ENCODE peak calls at places on chromosomes 13 and 19, in five cellular contexts. B is HT1080, L is H9, Y is GM20000, F is lung. X is an unnamed sample.

GRCh38 chr19:42229855-42230331 is 9.8 kb downstream of the ZNF526 start:
- DNase-seq in B (no peak), L (no peak), Y (no peak), F (no peak), X (no peak)

GRCh38 chr13:103698000-103698399 is 631.8 kb upstream of the SLC10A2 start:
- DNase-seq in B (no peak), L (no peak), Y (no peak), F (no peak), X (no peak)

GRCh38 chr13:31521466-31521865 is 217.9 kb upstream of the RXFP2 start:
- DNase-seq in B (no peak), L (no peak), Y (no peak), F (no peak), X (no peak)

GRCh38 chr19:6156033-6156432 is 20.6 kb downstream of the ACSBG2 start:
- DNase-seq in B (no peak), L (no peak), Y (no peak), F (no peak), X (no peak)

GRCh38 chr19:17296976-17297375 is 6.2 kb downstream of the ABHD8 start:
- DNase-seq in B (no peak), L (no peak), Y (no peak), F (no peak), X (no peak)

GRCh38 chr19:44856438-44857083 is 10.5 kb downstream of the NECTIN2 start:
- DNase-seq in B (no peak), L (no peak), Y (no peak), F (no peak), X (no peak)

GRCh38 chr13:81988542-81988941 is 1647.6 kb upstream of the SPRY2 start:
- DNase-seq in B (no peak), L (no peak), Y (no peak), F (no peak), X (no peak)

GRCh38 chr19:2166741-2167738 is 3.3 kb downstream of the DOT1L start:
- DNase-seq in B (peak), L (peak), Y (no peak), F (peak), X (peak)

GRCh38 chr13:110540871-110541525 is 20.5 kb downstream of the RAB20 start:
- DNase-seq in B (no peak), L (no peak), Y (no peak), F (no peak), X (no peak)

GRCh38 chr13:84400711-84401110 is 518.4 kb upstream of the SLITRK1 start:
- DNase-seq in B (peak), L (no peak), Y (no peak), F (no peak), X (no peak)

GRCh38 chr13:39052944-39053343 is 14.7 kb downstream of the NHLRC3 start:
- DNase-seq in B (no peak), L (no peak), Y (no peak), F (no peak), X (no peak)

GRCh38 chr13:71210861-71211260 is 656.1 kb downstream of the DACH1 start:
- DNase-seq in B (no peak), L (no peak), Y (no peak), F (no peak), X (no peak)

GRCh38 chr19:47447470-47448359 is 24.0 kb downstream of the SLC8A2 start:
- DNase-seq in B (no peak), L (peak), Y (no peak), F (peak), X (peak)

GRCh38 chr13:41054212-41054877 is 7.0 kb upstream of the WBP4 start:
- DNase-seq in B (peak), L (no peak), Y (peak), F (no peak), X (peak)

GRCh38 chr19:12350185-12350889 is 15.1 kb downstream of the ZNF442 start:
- DNase-seq in B (no peak), L (no peak), Y (no peak), F (no peak), X (no peak)

GRCh38 chr13:34515201-34515600 is 426.9 kb upstream of the NBEA start:
- DNase-seq in B (no peak), L (no peak), Y (no peak), F (no peak), X (no peak)

GRCh38 chr13:67554296-67554695 is 324.2 kb upstream of the PCDH9 start:
- DNase-seq in B (no peak), L (no peak), Y (no peak), F (no peak), X (no peak)

GRCh38 chr19:29524201-29524911 is 1.4 kb upstream of the VSTM2B start:
- DNase-seq in B (no peak), L (peak), Y (no peak), F (no peak), X (peak)

GRCh38 chr13:34988330-34988791 is 46.3 kb downstream of the NBEA start:
- DNase-seq in B (no peak), L (no peak), Y (no peak), F (no peak), X (no peak)

GRCh38 chr13:109211616-109212015 is 574.8 kb downstream of the IRS2 start:
- DNase-seq in B (no peak), L (no peak), Y (no peak), F (no peak), X (no peak)

GRCh38 chr13:73060251-73061160 is 1.7 kb downstream of the KLF5 start:
- DNase-seq in B (peak), L (no peak), Y (no peak), F (no peak), X (no peak)

GRCh38 chr13:66996503-66996902 is 233.6 kb downstream of the PCDH9 start:
- DNase-seq in B (no peak), L (no peak), Y (no peak), F (no peak), X (no peak)

GRCh38 chr13:40982772-40983171 is 36.3 kb downstream of the ELF1 start:
- DNase-seq in B (peak), L (no peak), Y (peak), F (no peak), X (no peak)